ENCODE peak calls at places on chromosomes 3 and 15, in five cellular contexts. S is breast epithelium, I is psoas muscle, B is Caco-2, K is cardiac muscle cell. J is an unnamed sample.

GRCh38 chr3:148716657-148717056 is 19.0 kb downstream of the AGTR1 start:
- DNase-seq in S (no peak), I (no peak), B (no peak), K (no peak), J (no peak)

GRCh38 chr15:39581501-39582285 is 814 bp downstream of the THBS1 start:
- DNase-seq in S (peak; percentile 71), I (no peak), B (peak; percentile 67), K (peak; percentile 69), J (no peak)

GRCh38 chr3:100306695-100307094 is 27.9 kb upstream of the NIT2 start:
- DNase-seq in S (no peak), I (no peak), B (no peak), K (no peak), J (no peak)

GRCh38 chr3:30076899-30077298 is 529.5 kb upstream of the TGFBR2 start:
- DNase-seq in S (no peak), I (no peak), B (no peak), K (no peak), J (no peak)

GRCh38 chr15:63221346-63221745 is 31.9 kb downstream of the RAB8B start:
- DNase-seq in S (no peak), I (peak; percentile 25), B (no peak), K (no peak), J (no peak)

GRCh38 chr15:98746375-98746679 is 98.0 kb downstream of the IGF1R start:
- DNase-seq in S (no peak), I (no peak), B (no peak), K (no peak), J (no peak)

GRCh38 chr3:118097226-118097625 is 937.4 kb downstream of the IGSF11 start:
- DNase-seq in S (no peak), I (no peak), B (no peak), K (no peak), J (no peak)

GRCh38 chr3:60045686-60046085 is 995.9 kb upstream of the CFAP20DC start:
- DNase-seq in S (no peak), I (no peak), B (no peak), K (no peak), J (no peak)

GRCh38 chr3:89252865-89253264 is 145.4 kb downstream of the EPHA3 start:
- DNase-seq in S (no peak), I (no peak), B (no peak), K (no peak), J (no peak)

GRCh38 chr3:127740136-127740915 is 67.6 kb downstream of the ABTB1 start:
- DNase-seq in S (peak; percentile 45), I (no peak), B (no peak), K (no peak), J (no peak)

GRCh38 chr3:13623101-13623654 is 74.3 kb downstream of the FBLN2 start:
- DNase-seq in S (no peak), I (no peak), B (peak; percentile 53), K (peak; percentile 27), J (no peak)

GRCh38 chr3:71492969-71493368 is 90.6 kb downstream of the FOXP1 start:
- DNase-seq in S (no peak), I (no peak), B (no peak), K (no peak), J (no peak)

GRCh38 chr3:53860196-53860595 is 13.8 kb downstream of the IL17RB start:
- DNase-seq in S (no peak), I (no peak), B (no peak), K (no peak), J (no peak)

GRCh38 chr3:38124324-38125122 is 12.4 kb downstream of the ACAA1 start:
- DNase-seq in S (peak; percentile 78), I (no peak), B (peak; percentile 58), K (no peak), J (no peak)

GRCh38 chr15:63367390-63367789 is 14.3 kb downstream of the CA12 start:
- DNase-seq in S (no peak), I (no peak), B (no peak), K (no peak), J (no peak)

GRCh38 chr3:106758459-106758858 is 618.8 kb upstream of the CCDC54 start:
- DNase-seq in S (no peak), I (no peak), B (no peak), K (no peak), J (no peak)

GRCh38 chr3:28949580-28949979 is 331.3 kb upstream of the RBMS3 start:
- DNase-seq in S (no peak), I (no peak), B (no peak), K (no peak), J (no peak)

GRCh38 chr3:160649596-160649995 is 27.4 kb upstream of the ARL14 start:
- DNase-seq in S (no peak), I (no peak), B (no peak), K (no peak), J (no peak)

GRCh38 chr3:138097192-138097829 is 18.1 kb downstream of the DZIP1L start:
- DNase-seq in S (no peak), I (no peak), B (peak; percentile 62), K (no peak), J (no peak)

GRCh38 chr15:90911906-90912769 is 9.0 kb downstream of the MAN2A2 start:
- DNase-seq in S (no peak), I (no peak), B (no peak), K (no peak), J (no peak)

GRCh38 chr3:172313671-172314070 is 134.6 kb downstream of the GHSR start:
- DNase-seq in S (no peak), I (no peak), B (no peak), K (peak; percentile 77), J (no peak)

GRCh38 chr3:134846943-134847342 is 51.9 kb downstream of the EPHB1 start:
- DNase-seq in S (no peak), I (no peak), B (peak; percentile 41), K (peak; percentile 2), J (no peak)

GRCh38 chr3:171963546-171963945 is 75.8 kb upstream of the FNDC3B start:
- DNase-seq in S (no peak), I (no peak), B (no peak), K (no peak), J (no peak)

GRCh38 chr3:94172695-94173310 is 109.9 kb downstream of the NSUN3 start:
- DNase-seq in S (no peak), I (no peak), B (no peak), K (no peak), J (no peak)

GRCh38 chr3:49779378-49780079 is 6.8 kb downstream of the IP6K1 start:
- DNase-seq in S (no peak), I (no peak), B (no peak), K (no peak), J (no peak)

GRCh38 chr3:115788921-115789470 is 165.7 kb downstream of the GAP43 start:
- DNase-seq in S (no peak), I (no peak), B (no peak), K (no peak), J (no peak)

GRCh38 chr3:89113887-89114840 is 6.7 kb downstream of the EPHA3 start:
- DNase-seq in S (peak; percentile 55), I (peak; percentile 32), B (peak; percentile 67), K (peak; percentile 84), J (peak; percentile 16)

GRCh38 chr3:31562525-31562924 is 29.8 kb downstream of the STT3B start:
- DNase-seq in S (no peak), I (no peak), B (peak; percentile 43), K (peak; percentile 51), J (no peak)

DNA sequence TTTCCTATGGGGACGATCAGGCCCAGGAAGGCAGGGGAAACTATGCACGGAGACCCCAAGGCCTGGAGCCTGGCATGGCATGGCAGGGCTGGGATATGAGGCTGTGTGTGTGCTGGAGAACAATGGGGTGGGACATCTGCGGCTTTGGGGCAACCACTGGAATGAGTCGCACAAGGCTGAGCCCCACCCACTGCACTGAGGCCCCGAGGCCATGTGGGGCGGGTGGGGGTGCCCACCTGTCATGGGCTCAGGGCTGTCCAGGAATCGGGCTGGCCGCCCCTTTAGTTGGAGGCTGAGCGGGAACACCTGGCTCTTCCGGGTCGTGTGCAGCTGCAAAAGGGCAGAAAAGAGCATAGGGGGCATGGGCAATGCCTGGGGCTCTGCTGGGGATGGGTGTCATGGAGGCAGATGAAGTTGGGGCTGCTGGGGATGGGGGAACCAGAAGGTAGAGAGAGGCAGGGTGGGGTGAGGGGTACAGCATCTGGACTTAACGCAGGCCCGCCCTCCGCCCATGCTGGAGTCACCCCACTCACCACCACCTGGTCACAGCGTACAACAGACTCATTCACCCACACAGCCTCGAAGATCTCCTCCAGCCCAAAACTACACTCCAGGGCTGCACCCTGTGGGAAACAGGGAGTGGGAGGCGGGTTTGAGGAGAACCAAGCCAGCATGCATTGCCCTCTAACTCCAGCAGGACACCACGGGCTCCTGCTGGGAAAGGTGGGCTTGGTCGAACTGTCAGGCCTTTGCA is 31.1 kb downstream of the PLXND1 start:
- DNase-seq in S (no peak), I (no peak), B (no peak), K (no peak), J (no peak)
- TF ChIP-seq CTCF in S (no peak), I (no peak), B (no peak), K (no peak), J (no peak)

GRCh38 chr3:141302364-141303141 is 65.8 kb upstream of the ZBTB38 start:
- DNase-seq in S (no peak), I (no peak), B (no peak), K (no peak), J (no peak)
- TF ChIP-seq CTCF in S (no peak), I (no peak), B (peak; percentile 6), K (peak; percentile 16), J (no peak)

GRCh38 chr15:32657198-32657886 is 15.8 kb downstream of the SCG5 start:
- DNase-seq in S (no peak), I (no peak), B (no peak), K (no peak), J (no peak)
- TF ChIP-seq CTCF in S (no peak), I (no peak), B (peak; percentile 13), K (no peak), J (no peak)

DNA sequence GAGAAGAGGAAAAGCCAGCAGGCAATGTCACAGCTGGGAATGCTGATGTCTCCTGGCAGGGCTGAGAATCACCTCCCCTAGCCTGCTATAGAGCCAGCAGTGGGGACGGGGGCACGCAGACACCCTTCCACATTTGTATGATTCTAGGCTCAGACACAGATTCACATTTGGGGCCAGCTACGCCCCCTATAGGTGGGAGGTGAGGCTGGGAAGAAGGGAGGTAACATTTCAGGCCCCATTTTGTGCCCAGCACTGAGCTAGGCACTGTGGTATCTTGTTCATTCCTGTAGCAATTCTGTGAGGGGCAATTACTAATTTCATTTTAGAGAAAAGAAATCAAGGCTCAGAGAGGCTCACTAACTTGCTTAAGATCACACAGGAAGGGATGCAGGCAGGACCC is 15.9 kb upstream of the ACAD9 start:
- DNase-seq in S (no peak), I (no peak), B (no peak), K (no peak), J (no peak)
- TF ChIP-seq CTCF in S (no peak), I (no peak), B (no peak), K (peak; percentile 34), J (no peak)

DNA sequence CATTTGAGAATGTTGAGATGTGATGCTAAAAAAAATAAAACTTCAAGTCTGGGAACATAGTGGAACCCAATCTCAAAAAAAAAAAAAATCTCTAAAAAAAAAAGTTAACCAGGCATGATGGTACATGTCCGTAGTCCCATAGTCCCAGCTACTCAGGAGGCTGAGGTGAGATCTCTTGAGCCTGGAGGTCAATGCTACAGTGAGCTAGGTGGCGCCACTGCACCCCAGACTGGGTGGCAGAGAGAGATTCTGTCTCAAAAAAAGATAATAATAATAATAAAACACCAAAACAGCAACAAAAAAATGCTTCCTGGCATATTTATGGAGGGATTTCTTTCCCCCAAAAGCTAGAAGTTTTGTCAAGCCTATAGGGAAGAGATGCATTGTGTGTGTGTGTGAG is 361.6 kb downstream of the ROBO1 start:
- DNase-seq in S (no peak), I (no peak), B (no peak), K (no peak), J (no peak)
- TF ChIP-seq CTCF in S (no peak), I (peak; percentile 10), B (no peak), K (peak; percentile 27), J (no peak)

J was measured in activated B cell treated with CpG ODN at 0.5 μM for 24 hours.